ENCODE peak calls at places on chromosomes 1 and 21, in ten cellular contexts. One of them, this sample, is unnamed.

GRCh38 chr1:89041055-89041707 is 18.5 kb upstream of the GBP3 start:
- DNase-seq in NCI-H510A treated with DMSO at 0.1 percent for 48 hours: no peak
- DNase-seq in stimulated activated CD8-positive, alpha-beta memory T cell treated with anti-CD3 and anti-CD28 coated beads, Interleukin-15, amount 100 ng/mL, for 24 hours: no peak
- DNase-seq in NCI-H460: no peak
- DNase-seq in T follicular helper cell: no peak
- DNase-seq in fibroblast of lung: peak; percentile 82
- DNase-seq in activated T-cell treated with anti-CD3 and anti-CD28 coated beads for 1 hour: no peak
- DNase-seq in left ventricle myocardium superior: no peak
- DNase-seq in neural progenitor cell: no peak
- DNase-seq in fibroblast of mammary gland: peak; percentile 84
- DNase-seq in this sample: no peak

GRCh38 chr21:14075346-14076142 is 135.2 kb downstream of the LIPI start:
- DNase-seq in NCI-H510A treated with DMSO at 0.1 percent for 48 hours: no peak
- DNase-seq in stimulated activated CD8-positive, alpha-beta memory T cell treated with anti-CD3 and anti-CD28 coated beads, Interleukin-15, amount 100 ng/mL, for 24 hours: no peak
- DNase-seq in NCI-H460: no peak
- DNase-seq in T follicular helper cell: no peak
- DNase-seq in fibroblast of lung: no peak
- DNase-seq in activated T-cell treated with anti-CD3 and anti-CD28 coated beads for 1 hour: no peak
- DNase-seq in left ventricle myocardium superior: no peak
- DNase-seq in neural progenitor cell: no peak
- DNase-seq in fibroblast of mammary gland: no peak
- DNase-seq in this sample: no peak

GRCh38 chr1:48469616-48470500 is 2.1 kb downstream of the SPATA6 start:
- DNase-seq in NCI-H510A treated with DMSO at 0.1 percent for 48 hours: peak; percentile 18
- DNase-seq in stimulated activated CD8-positive, alpha-beta memory T cell treated with anti-CD3 and anti-CD28 coated beads, Interleukin-15, amount 100 ng/mL, for 24 hours: no peak
- DNase-seq in NCI-H460: no peak
- DNase-seq in T follicular helper cell: no peak
- DNase-seq in fibroblast of lung: peak; percentile 88
- DNase-seq in activated T-cell treated with anti-CD3 and anti-CD28 coated beads for 1 hour: no peak
- DNase-seq in left ventricle myocardium superior: peak; percentile 68
- DNase-seq in neural progenitor cell: peak; percentile 8
- DNase-seq in fibroblast of mammary gland: peak; percentile 85
- DNase-seq in this sample: no peak

GRCh38 chr1:182761396-182762395 is 27.9 kb upstream of the NPL start:
- DNase-seq in NCI-H510A treated with DMSO at 0.1 percent for 48 hours: no peak
- DNase-seq in stimulated activated CD8-positive, alpha-beta memory T cell treated with anti-CD3 and anti-CD28 coated beads, Interleukin-15, amount 100 ng/mL, for 24 hours: no peak
- DNase-seq in NCI-H460: no peak
- DNase-seq in T follicular helper cell: no peak
- DNase-seq in fibroblast of lung: peak; percentile 18
- DNase-seq in activated T-cell treated with anti-CD3 and anti-CD28 coated beads for 1 hour: no peak
- DNase-seq in left ventricle myocardium superior: no peak
- DNase-seq in neural progenitor cell: no peak
- DNase-seq in fibroblast of mammary gland: peak; percentile 16
- DNase-seq in this sample: no peak

GRCh38 chr1:55257958-55258357 is 42.8 kb upstream of the USP24 start:
- DNase-seq in NCI-H510A treated with DMSO at 0.1 percent for 48 hours: no peak
- DNase-seq in stimulated activated CD8-positive, alpha-beta memory T cell treated with anti-CD3 and anti-CD28 coated beads, Interleukin-15, amount 100 ng/mL, for 24 hours: no peak
- DNase-seq in NCI-H460: no peak
- DNase-seq in T follicular helper cell: peak; percentile 22
- DNase-seq in fibroblast of lung: peak; percentile 32
- DNase-seq in activated T-cell treated with anti-CD3 and anti-CD28 coated beads for 1 hour: peak; percentile 14
- DNase-seq in left ventricle myocardium superior: no peak
- DNase-seq in neural progenitor cell: no peak
- DNase-seq in fibroblast of mammary gland: no peak
- DNase-seq in this sample: no peak

GRCh38 chr1:172976222-172977041 is 74.3 kb downstream of the TNFSF18 start:
- DNase-seq in NCI-H510A treated with DMSO at 0.1 percent for 48 hours: no peak
- DNase-seq in stimulated activated CD8-positive, alpha-beta memory T cell treated with anti-CD3 and anti-CD28 coated beads, Interleukin-15, amount 100 ng/mL, for 24 hours: no peak
- DNase-seq in NCI-H460: no peak
- DNase-seq in T follicular helper cell: no peak
- DNase-seq in fibroblast of lung: peak; percentile 91
- DNase-seq in activated T-cell treated with anti-CD3 and anti-CD28 coated beads for 1 hour: no peak
- DNase-seq in left ventricle myocardium superior: no peak
- DNase-seq in neural progenitor cell: no peak
- DNase-seq in fibroblast of mammary gland: peak; percentile 98
- DNase-seq in this sample: no peak

GRCh38 chr1:232335751-232336274 is 294.1 kb downstream of the SIPA1L2 start:
- DNase-seq in NCI-H510A treated with DMSO at 0.1 percent for 48 hours: no peak
- DNase-seq in stimulated activated CD8-positive, alpha-beta memory T cell treated with anti-CD3 and anti-CD28 coated beads, Interleukin-15, amount 100 ng/mL, for 24 hours: no peak
- DNase-seq in NCI-H460: no peak
- DNase-seq in T follicular helper cell: no peak
- DNase-seq in fibroblast of lung: no peak
- DNase-seq in activated T-cell treated with anti-CD3 and anti-CD28 coated beads for 1 hour: no peak
- DNase-seq in left ventricle myocardium superior: no peak
- DNase-seq in neural progenitor cell: no peak
- DNase-seq in fibroblast of mammary gland: no peak
- DNase-seq in this sample: no peak

GRCh38 chr1:17213433-17214148 is 8.7 kb downstream of the PADI1 start:
- DNase-seq in NCI-H510A treated with DMSO at 0.1 percent for 48 hours: no peak
- DNase-seq in stimulated activated CD8-positive, alpha-beta memory T cell treated with anti-CD3 and anti-CD28 coated beads, Interleukin-15, amount 100 ng/mL, for 24 hours: no peak
- DNase-seq in NCI-H460: no peak
- DNase-seq in T follicular helper cell: no peak
- DNase-seq in fibroblast of lung: no peak
- DNase-seq in activated T-cell treated with anti-CD3 and anti-CD28 coated beads for 1 hour: no peak
- DNase-seq in left ventricle myocardium superior: no peak
- DNase-seq in neural progenitor cell: no peak
- DNase-seq in fibroblast of mammary gland: no peak
- DNase-seq in this sample: no peak

GRCh38 chr1:205247130-205247921 is 19.6 kb downstream of the TMCC2 start:
- DNase-seq in NCI-H510A treated with DMSO at 0.1 percent for 48 hours: no peak
- DNase-seq in stimulated activated CD8-positive, alpha-beta memory T cell treated with anti-CD3 and anti-CD28 coated beads, Interleukin-15, amount 100 ng/mL, for 24 hours: no peak
- DNase-seq in NCI-H460: no peak
- DNase-seq in T follicular helper cell: no peak
- DNase-seq in fibroblast of lung: peak; percentile 71
- DNase-seq in activated T-cell treated with anti-CD3 and anti-CD28 coated beads for 1 hour: no peak
- DNase-seq in left ventricle myocardium superior: no peak
- DNase-seq in neural progenitor cell: no peak
- DNase-seq in fibroblast of mammary gland: no peak
- DNase-seq in this sample: no peak

GRCh38 chr1:155729031-155729898 is 40.4 kb downstream of the DAP3 start:
- DNase-seq in NCI-H510A treated with DMSO at 0.1 percent for 48 hours: peak; percentile 44
- DNase-seq in stimulated activated CD8-positive, alpha-beta memory T cell treated with anti-CD3 and anti-CD28 coated beads, Interleukin-15, amount 100 ng/mL, for 24 hours: no peak
- DNase-seq in NCI-H460: peak; percentile 74
- DNase-seq in T follicular helper cell: peak; percentile 2
- DNase-seq in fibroblast of lung: peak; percentile 71
- DNase-seq in activated T-cell treated with anti-CD3 and anti-CD28 coated beads for 1 hour: peak; percentile 20
- DNase-seq in left ventricle myocardium superior: no peak
- DNase-seq in neural progenitor cell: peak; percentile 79
- DNase-seq in fibroblast of mammary gland: peak; percentile 75
- DNase-seq in this sample: no peak

GRCh38 chr21:45821315-45822001 is 160.1 kb upstream of the COL6A1 start:
- DNase-seq in NCI-H510A treated with DMSO at 0.1 percent for 48 hours: no peak
- DNase-seq in stimulated activated CD8-positive, alpha-beta memory T cell treated with anti-CD3 and anti-CD28 coated beads, Interleukin-15, amount 100 ng/mL, for 24 hours: no peak
- DNase-seq in NCI-H460: no peak
- DNase-seq in T follicular helper cell: no peak
- DNase-seq in fibroblast of lung: no peak
- DNase-seq in activated T-cell treated with anti-CD3 and anti-CD28 coated beads for 1 hour: no peak
- DNase-seq in left ventricle myocardium superior: no peak
- DNase-seq in neural progenitor cell: no peak
- DNase-seq in fibroblast of mammary gland: no peak
- DNase-seq in this sample: no peak

GRCh38 chr1:172473842-172474241 is 30.0 kb upstream of the PIGC start:
- DNase-seq in NCI-H510A treated with DMSO at 0.1 percent for 48 hours: no peak
- DNase-seq in stimulated activated CD8-positive, alpha-beta memory T cell treated with anti-CD3 and anti-CD28 coated beads, Interleukin-15, amount 100 ng/mL, for 24 hours: no peak
- DNase-seq in NCI-H460: no peak
- DNase-seq in T follicular helper cell: no peak
- DNase-seq in fibroblast of lung: no peak
- DNase-seq in activated T-cell treated with anti-CD3 and anti-CD28 coated beads for 1 hour: no peak
- DNase-seq in left ventricle myocardium superior: no peak
- DNase-seq in neural progenitor cell: no peak
- DNase-seq in fibroblast of mammary gland: no peak
- DNase-seq in this sample: no peak

GRCh38 chr1:1908506-1908791 is 6.6 kb upstream of the CALML6 start:
- DNase-seq in NCI-H510A treated with DMSO at 0.1 percent for 48 hours: no peak
- DNase-seq in stimulated activated CD8-positive, alpha-beta memory T cell treated with anti-CD3 and anti-CD28 coated beads, Interleukin-15, amount 100 ng/mL, for 24 hours: no peak
- DNase-seq in NCI-H460: no peak
- DNase-seq in T follicular helper cell: no peak
- DNase-seq in fibroblast of lung: peak; percentile 8
- DNase-seq in activated T-cell treated with anti-CD3 and anti-CD28 coated beads for 1 hour: no peak
- DNase-seq in left ventricle myocardium superior: no peak
- DNase-seq in neural progenitor cell: no peak
- DNase-seq in fibroblast of mammary gland: no peak
- DNase-seq in this sample: no peak

GRCh38 chr1:99004270-99005141 is at the start of gene PLPPR5:
- DNase-seq in NCI-H510A treated with DMSO at 0.1 percent for 48 hours: no peak
- DNase-seq in stimulated activated CD8-positive, alpha-beta memory T cell treated with anti-CD3 and anti-CD28 coated beads, Interleukin-15, amount 100 ng/mL, for 24 hours: no peak
- DNase-seq in NCI-H460: no peak
- DNase-seq in T follicular helper cell: no peak
- DNase-seq in fibroblast of lung: peak; percentile 18
- DNase-seq in activated T-cell treated with anti-CD3 and anti-CD28 coated beads for 1 hour: peak; percentile 4
- DNase-seq in left ventricle myocardium superior: peak; percentile 17
- DNase-seq in neural progenitor cell: peak; percentile 83
- DNase-seq in fibroblast of mammary gland: peak; percentile 25
- DNase-seq in this sample: no peak

GRCh38 chr1:18608534-18608933 is 22.1 kb upstream of the PAX7 start:
- DNase-seq in NCI-H510A treated with DMSO at 0.1 percent for 48 hours: no peak
- DNase-seq in stimulated activated CD8-positive, alpha-beta memory T cell treated with anti-CD3 and anti-CD28 coated beads, Interleukin-15, amount 100 ng/mL, for 24 hours: no peak
- DNase-seq in NCI-H460: no peak
- DNase-seq in T follicular helper cell: no peak
- DNase-seq in fibroblast of lung: no peak
- DNase-seq in activated T-cell treated with anti-CD3 and anti-CD28 coated beads for 1 hour: no peak
- DNase-seq in left ventricle myocardium superior: no peak
- DNase-seq in neural progenitor cell: no peak
- DNase-seq in fibroblast of mammary gland: no peak
- DNase-seq in this sample: no peak

GRCh38 chr1:226962421-226963391 is 22.6 kb downstream of the COQ8A start:
- DNase-seq in NCI-H510A treated with DMSO at 0.1 percent for 48 hours: no peak
- DNase-seq in stimulated activated CD8-positive, alpha-beta memory T cell treated with anti-CD3 and anti-CD28 coated beads, Interleukin-15, amount 100 ng/mL, for 24 hours: no peak
- DNase-seq in NCI-H460: no peak
- DNase-seq in T follicular helper cell: no peak
- DNase-seq in fibroblast of lung: no peak
- DNase-seq in activated T-cell treated with anti-CD3 and anti-CD28 coated beads for 1 hour: no peak
- DNase-seq in left ventricle myocardium superior: no peak
- DNase-seq in neural progenitor cell: no peak
- DNase-seq in fibroblast of mammary gland: no peak
- DNase-seq in this sample: no peak

GRCh38 chr1:180908084-180908765 is 4.5 kb upstream of the KIAA1614 start:
- DNase-seq in NCI-H510A treated with DMSO at 0.1 percent for 48 hours: no peak
- DNase-seq in stimulated activated CD8-positive, alpha-beta memory T cell treated with anti-CD3 and anti-CD28 coated beads, Interleukin-15, amount 100 ng/mL, for 24 hours: no peak
- DNase-seq in NCI-H460: no peak
- DNase-seq in T follicular helper cell: no peak
- DNase-seq in fibroblast of lung: no peak
- DNase-seq in activated T-cell treated with anti-CD3 and anti-CD28 coated beads for 1 hour: no peak
- DNase-seq in left ventricle myocardium superior: no peak
- DNase-seq in neural progenitor cell: no peak
- DNase-seq in fibroblast of mammary gland: no peak
- DNase-seq in this sample: no peak

GRCh38 chr1:56473582-56474270 is 105.6 kb downstream of the PLPP3 start:
- DNase-seq in NCI-H510A treated with DMSO at 0.1 percent for 48 hours: no peak
- DNase-seq in stimulated activated CD8-positive, alpha-beta memory T cell treated with anti-CD3 and anti-CD28 coated beads, Interleukin-15, amount 100 ng/mL, for 24 hours: no peak
- DNase-seq in NCI-H460: no peak
- DNase-seq in T follicular helper cell: no peak
- DNase-seq in fibroblast of lung: no peak
- DNase-seq in activated T-cell treated with anti-CD3 and anti-CD28 coated beads for 1 hour: no peak
- DNase-seq in left ventricle myocardium superior: no peak
- DNase-seq in neural progenitor cell: no peak
- DNase-seq in fibroblast of mammary gland: peak; percentile 54
- DNase-seq in this sample: no peak

GRCh38 chr1:185636848-185637247 is 97.3 kb upstream of the HMCN1 start:
- DNase-seq in NCI-H510A treated with DMSO at 0.1 percent for 48 hours: no peak
- DNase-seq in stimulated activated CD8-positive, alpha-beta memory T cell treated with anti-CD3 and anti-CD28 coated beads, Interleukin-15, amount 100 ng/mL, for 24 hours: no peak
- DNase-seq in NCI-H460: no peak
- DNase-seq in T follicular helper cell: no peak
- DNase-seq in fibroblast of lung: no peak
- DNase-seq in activated T-cell treated with anti-CD3 and anti-CD28 coated beads for 1 hour: no peak
- DNase-seq in left ventricle myocardium superior: no peak
- DNase-seq in neural progenitor cell: no peak
- DNase-seq in fibroblast of mammary gland: no peak
- DNase-seq in this sample: no peak

GRCh38 chr1:33454646-33455282 is 17.7 kb upstream of the ZSCAN20 start:
- DNase-seq in NCI-H510A treated with DMSO at 0.1 percent for 48 hours: peak; percentile 56
- DNase-seq in stimulated activated CD8-positive, alpha-beta memory T cell treated with anti-CD3 and anti-CD28 coated beads, Interleukin-15, amount 100 ng/mL, for 24 hours: no peak
- DNase-seq in NCI-H460: no peak
- DNase-seq in T follicular helper cell: no peak
- DNase-seq in fibroblast of lung: peak; percentile 42
- DNase-seq in activated T-cell treated with anti-CD3 and anti-CD28 coated beads for 1 hour: no peak
- DNase-seq in left ventricle myocardium superior: no peak
- DNase-seq in neural progenitor cell: no peak
- DNase-seq in fibroblast of mammary gland: peak; percentile 49
- DNase-seq in this sample: no peak

GRCh38 chr21:33202464-33203363 is 27.0 kb upstream of the IFNAR2 start:
- DNase-seq in NCI-H510A treated with DMSO at 0.1 percent for 48 hours: no peak
- DNase-seq in stimulated activated CD8-positive, alpha-beta memory T cell treated with anti-CD3 and anti-CD28 coated beads, Interleukin-15, amount 100 ng/mL, for 24 hours: no peak
- DNase-seq in NCI-H460: no peak
- DNase-seq in T follicular helper cell: no peak
- DNase-seq in fibroblast of lung: no peak
- DNase-seq in activated T-cell treated with anti-CD3 and anti-CD28 coated beads for 1 hour: no peak
- DNase-seq in left ventricle myocardium superior: no peak
- DNase-seq in neural progenitor cell: no peak
- DNase-seq in fibroblast of mammary gland: no peak
- DNase-seq in this sample: no peak

GRCh38 chr1:178238722-178239510 is 145.0 kb downstream of the RASAL2 start:
- DNase-seq in NCI-H510A treated with DMSO at 0.1 percent for 48 hours: peak; percentile 9
- DNase-seq in stimulated activated CD8-positive, alpha-beta memory T cell treated with anti-CD3 and anti-CD28 coated beads, Interleukin-15, amount 100 ng/mL, for 24 hours: no peak
- DNase-seq in NCI-H460: peak; percentile 97
- DNase-seq in T follicular helper cell: no peak
- DNase-seq in fibroblast of lung: peak; percentile 93
- DNase-seq in activated T-cell treated with anti-CD3 and anti-CD28 coated beads for 1 hour: no peak
- DNase-seq in left ventricle myocardium superior: no peak
- DNase-seq in neural progenitor cell: no peak
- DNase-seq in fibroblast of mammary gland: peak; percentile 99
- DNase-seq in this sample: no peak

GRCh38 chr1:17735791-17736190 is 19.3 kb upstream of the ACTL8 start:
- DNase-seq in NCI-H510A treated with DMSO at 0.1 percent for 48 hours: no peak
- DNase-seq in stimulated activated CD8-positive, alpha-beta memory T cell treated with anti-CD3 and anti-CD28 coated beads, Interleukin-15, amount 100 ng/mL, for 24 hours: no peak
- DNase-seq in NCI-H460: no peak
- DNase-seq in T follicular helper cell: no peak
- DNase-seq in fibroblast of lung: no peak
- DNase-seq in activated T-cell treated with anti-CD3 and anti-CD28 coated beads for 1 hour: no peak
- DNase-seq in left ventricle myocardium superior: no peak
- DNase-seq in neural progenitor cell: peak; percentile 21
- DNase-seq in fibroblast of mammary gland: no peak
- DNase-seq in this sample: no peak

GRCh38 chr1:3799976-3800685 is 3.8 kb upstream of the LRRC47 start:
- DNase-seq in NCI-H510A treated with DMSO at 0.1 percent for 48 hours: no peak
- DNase-seq in stimulated activated CD8-positive, alpha-beta memory T cell treated with anti-CD3 and anti-CD28 coated beads, Interleukin-15, amount 100 ng/mL, for 24 hours: no peak
- DNase-seq in NCI-H460: no peak
- DNase-seq in T follicular helper cell: no peak
- DNase-seq in fibroblast of lung: no peak
- DNase-seq in activated T-cell treated with anti-CD3 and anti-CD28 coated beads for 1 hour: no peak
- DNase-seq in left ventricle myocardium superior: peak; percentile 9
- DNase-seq in neural progenitor cell: no peak
- DNase-seq in fibroblast of mammary gland: no peak
- DNase-seq in this sample: no peak

GRCh38 chr1:216600730-216601426 is 122.4 kb downstream of the ESRRG start:
- DNase-seq in NCI-H510A treated with DMSO at 0.1 percent for 48 hours: peak; percentile 64
- DNase-seq in stimulated activated CD8-positive, alpha-beta memory T cell treated with anti-CD3 and anti-CD28 coated beads, Interleukin-15, amount 100 ng/mL, for 24 hours: no peak
- DNase-seq in NCI-H460: peak; percentile 86
- DNase-seq in T follicular helper cell: no peak
- DNase-seq in fibroblast of lung: peak; percentile 87
- DNase-seq in activated T-cell treated with anti-CD3 and anti-CD28 coated beads for 1 hour: no peak
- DNase-seq in left ventricle myocardium superior: peak; percentile 87
- DNase-seq in neural progenitor cell: peak; percentile 85
- DNase-seq in fibroblast of mammary gland: peak; percentile 72
- DNase-seq in this sample: peak; percentile 25

GRCh38 chr1:81681570-81681969 is 119.2 kb upstream of the ADGRL2 start:
- DNase-seq in NCI-H510A treated with DMSO at 0.1 percent for 48 hours: no peak
- DNase-seq in stimulated activated CD8-positive, alpha-beta memory T cell treated with anti-CD3 and anti-CD28 coated beads, Interleukin-15, amount 100 ng/mL, for 24 hours: no peak
- DNase-seq in NCI-H460: peak; percentile 35
- DNase-seq in T follicular helper cell: no peak
- DNase-seq in fibroblast of lung: peak; percentile 55
- DNase-seq in activated T-cell treated with anti-CD3 and anti-CD28 coated beads for 1 hour: no peak
- DNase-seq in left ventricle myocardium superior: no peak
- DNase-seq in neural progenitor cell: no peak
- DNase-seq in fibroblast of mammary gland: peak; percentile 53
- DNase-seq in this sample: no peak

GRCh38 chr1:89995595-89996397 is 886 bp downstream of the ZNF326 start:
- DNase-seq in NCI-H510A treated with DMSO at 0.1 percent for 48 hours: peak; percentile 88
- DNase-seq in stimulated activated CD8-positive, alpha-beta memory T cell treated with anti-CD3 and anti-CD28 coated beads, Interleukin-15, amount 100 ng/mL, for 24 hours: no peak
- DNase-seq in NCI-H460: no peak
- DNase-seq in T follicular helper cell: no peak
- DNase-seq in fibroblast of lung: peak; percentile 52
- DNase-seq in activated T-cell treated with anti-CD3 and anti-CD28 coated beads for 1 hour: no peak
- DNase-seq in left ventricle myocardium superior: no peak
- DNase-seq in neural progenitor cell: no peak
- DNase-seq in fibroblast of mammary gland: peak; percentile 48
- DNase-seq in this sample: no peak

GRCh38 chr1:63960326-63960725 is 186.5 kb downstream of the ROR1 start:
- DNase-seq in NCI-H510A treated with DMSO at 0.1 percent for 48 hours: no peak
- DNase-seq in stimulated activated CD8-positive, alpha-beta memory T cell treated with anti-CD3 and anti-CD28 coated beads, Interleukin-15, amount 100 ng/mL, for 24 hours: no peak
- DNase-seq in NCI-H460: no peak
- DNase-seq in T follicular helper cell: no peak
- DNase-seq in fibroblast of lung: peak; percentile 42
- DNase-seq in activated T-cell treated with anti-CD3 and anti-CD28 coated beads for 1 hour: no peak
- DNase-seq in left ventricle myocardium superior: no peak
- DNase-seq in neural progenitor cell: no peak
- DNase-seq in fibroblast of mammary gland: peak; percentile 63
- DNase-seq in this sample: no peak

This sample was measured in NCI-H187.